ENCODE peak calls at places on chromosomes 4 and X, in nine cellular contexts. U is NCI-H1694 treated with DMSO at 0.1 percent for 48 hours; Z is HFF-Myc; V is stimulated activated CD4-positive, alpha-beta T cell treated with anti-CD3 and anti-CD28 coated beads, TNF-alpha, amount 100 ng/mL, for 4 hours; D is 8988T; F is HT1080; K is left cardiac atrium; P is mucosa of descending colon; N is bronchial epithelial cell. B is an unnamed sample.

GRCh38 chr4:107034982-107035710 is 967 bp downstream of the DKK2 start:
- DNase-seq in U (no peak), Z (no peak), V (no peak), D (no peak), F (no peak), K (peak), P (peak), N (no peak), B (no peak)

GRCh38 chr4:76615999-76616398 is 181.0 kb downstream of the SHROOM3 start:
- DNase-seq in U (no peak), Z (no peak), V (no peak), D (no peak), F (no peak), K (no peak), P (no peak), N (no peak), B (no peak)

GRCh38 chr4:25842229-25842840 is 20.5 kb downstream of the SEL1L3 start:
- DNase-seq in U (no peak), Z (no peak), V (no peak), D (no peak), F (no peak), K (no peak), P (no peak), N (no peak), B (no peak)

GRCh38 chr4:105967058-105967658 is 71.9 kb downstream of the NPNT start:
- DNase-seq in U (no peak), Z (no peak), V (no peak), D (no peak), F (no peak), K (no peak), P (no peak), N (no peak), B (no peak)

GRCh38 chrX:121028419-121028818 is 19.0 kb upstream of the GLUD2 start:
- DNase-seq in U (no peak), Z (no peak), V (no peak), D (no peak), F (no peak), K (no peak), P (no peak), N (no peak), B (no peak)

GRCh38 chrX:113996781-113997180 is 587.1 kb upstream of the HTR2C start:
- DNase-seq in U (no peak), Z (no peak), V (no peak), D (no peak), F (no peak), K (no peak), P (no peak), N (no peak), B (no peak)

GRCh38 chrX:132957211-132958085 is 981 bp downstream of the HS6ST2 start:
- DNase-seq in U (peak), Z (no peak), V (peak), D (no peak), F (no peak), K (peak), P (peak), N (peak), B (peak)

GRCh38 chr4:3679851-3680311 is 86.3 kb upstream of the ADRA2C start:
- DNase-seq in U (no peak), Z (no peak), V (no peak), D (no peak), F (no peak), K (peak), P (no peak), N (no peak), B (no peak)

GRCh38 chr4:65968873-65969272 is 298.6 kb upstream of the EPHA5 start:
- DNase-seq in U (peak), Z (no peak), V (no peak), D (no peak), F (no peak), K (no peak), P (no peak), N (no peak), B (no peak)

GRCh38 chr4:2417196-2417764 is 1.2 kb downstream of the ZFYVE28 start:
- DNase-seq in U (no peak), Z (no peak), V (no peak), D (no peak), F (no peak), K (no peak), P (peak), N (no peak), B (no peak)